ENCODE peak calls at places on chromosomes 11 and 22, in seven cellular contexts. One of them, this sample, is unnamed.

GRCh38 chr11:128458316-128458715 is 129.0 kb downstream of the ETS1 start:
- DNase-seq in thoracic aorta: no peak
- DNase-seq in sigmoid colon: no peak
- DNase-seq in body of pancreas: no peak
- DNase-seq in H1: no peak
- DNase-seq in mucosa of descending colon: no peak
- DNase-seq in ovary: no peak
- DNase-seq in this sample: no peak

GRCh38 chr11:111335596-111335995 is 37.2 kb downstream of the POU2AF3 start:
- DNase-seq in H1: no peak
- DNase-seq in sigmoid colon: no peak
- DNase-seq in mucosa of descending colon: no peak
- DNase-seq in body of pancreas: no peak
- DNase-seq in thoracic aorta: no peak
- DNase-seq in ovary: no peak
- DNase-seq in this sample: no peak

GRCh38 chr11:31412946-31413345 is 43.3 kb downstream of the DNAJC24 start:
- DNase-seq in thoracic aorta: no peak
- DNase-seq in H1: no peak
- DNase-seq in sigmoid colon: no peak
- DNase-seq in ovary: no peak
- DNase-seq in body of pancreas: no peak
- DNase-seq in mucosa of descending colon: no peak
- DNase-seq in this sample: no peak

GRCh38 chr11:12013771-12014170 is 5.3 kb upstream of the DKK3 start:
- DNase-seq in ovary: no peak
- DNase-seq in mucosa of descending colon: no peak
- DNase-seq in sigmoid colon: no peak
- DNase-seq in H1: no peak
- DNase-seq in thoracic aorta: no peak
- DNase-seq in body of pancreas: no peak
- DNase-seq in this sample: no peak

GRCh38 chr11:17141156-17141555 is 63.7 kb upstream of the RPS13 start:
- DNase-seq in mucosa of descending colon: no peak
- DNase-seq in ovary: no peak
- DNase-seq in sigmoid colon: no peak
- DNase-seq in H1: no peak
- DNase-seq in thoracic aorta: no peak
- DNase-seq in body of pancreas: no peak
- DNase-seq in this sample: no peak

GRCh38 chr22:37906364-37907008 is 389 bp downstream of the MICALL1 start:
- DNase-seq in sigmoid colon: peak; percentile 73
- DNase-seq in H1: no peak
- DNase-seq in ovary: peak; percentile 61
- DNase-seq in thoracic aorta: no peak
- DNase-seq in mucosa of descending colon: peak; percentile 49
- DNase-seq in body of pancreas: no peak
- DNase-seq in this sample: no peak

GRCh38 chr11:69333149-69333710 is 39.3 kb downstream of the MYEOV start:
- DNase-seq in H1: no peak
- DNase-seq in thoracic aorta: no peak
- DNase-seq in ovary: no peak
- DNase-seq in body of pancreas: no peak
- DNase-seq in sigmoid colon: peak; percentile 10
- DNase-seq in mucosa of descending colon: no peak
- DNase-seq in this sample: no peak

GRCh38 chr22:20186871-20187546 is 36.2 kb upstream of the CCDC188 start:
- DNase-seq in ovary: no peak
- DNase-seq in mucosa of descending colon: no peak
- DNase-seq in H1: no peak
- DNase-seq in body of pancreas: no peak
- DNase-seq in sigmoid colon: no peak
- DNase-seq in thoracic aorta: no peak
- DNase-seq in this sample: no peak

GRCh38 chr11:73275381-73275750 is 3.2 kb downstream of the P2RY6 start:
- DNase-seq in H1: no peak
- DNase-seq in mucosa of descending colon: no peak
- DNase-seq in sigmoid colon: peak; percentile 46
- DNase-seq in thoracic aorta: no peak
- DNase-seq in ovary: no peak
- DNase-seq in body of pancreas: no peak
- DNase-seq in this sample: no peak

GRCh38 chr11:82756765-82757650 is 23.3 kb upstream of the FAM181B start:
- DNase-seq in sigmoid colon: no peak
- DNase-seq in ovary: no peak
- DNase-seq in thoracic aorta: no peak
- DNase-seq in body of pancreas: peak; percentile 25
- DNase-seq in mucosa of descending colon: no peak
- DNase-seq in H1: no peak
- DNase-seq in this sample: no peak

GRCh38 chr11:62573006-62573591 is 592 bp downstream of the EEF1G start:
- DNase-seq in sigmoid colon: peak; percentile 71
- DNase-seq in thoracic aorta: no peak
- DNase-seq in body of pancreas: no peak
- DNase-seq in mucosa of descending colon: no peak
- DNase-seq in ovary: no peak
- DNase-seq in H1: no peak
- DNase-seq in this sample: peak; percentile 36

GRCh38 chr11:85736121-85736520 is 50.1 kb upstream of the CCDC89 start:
- DNase-seq in ovary: no peak
- DNase-seq in sigmoid colon: no peak
- DNase-seq in thoracic aorta: no peak
- DNase-seq in body of pancreas: no peak
- DNase-seq in mucosa of descending colon: no peak
- DNase-seq in H1: no peak
- DNase-seq in this sample: no peak
- H3K9me3 ChIP-seq in ovary: no peaks in the 10 kb centered on the region
- H3K9me3 ChIP-seq in sigmoid colon: no peaks in the 10 kb centered on the region
- H3K9me3 ChIP-seq in thoracic aorta: no peaks in the 10 kb centered on the region
- H3K9me3 ChIP-seq in body of pancreas: no peaks in the 10 kb centered on the region
- H3K9me3 ChIP-seq in mucosa of descending colon: no peaks in the 10 kb centered on the region
- H3K9me3 ChIP-seq in H1: no peaks in the 10 kb centered on the region
- H3K9me3 ChIP-seq in this sample: no peaks in the 10 kb centered on the region

GRCh38 chr22:48622891-48623545 is 1204.7 kb downstream of the BRD1 start:
- DNase-seq in thoracic aorta: no peak
- DNase-seq in mucosa of descending colon: no peak
- DNase-seq in body of pancreas: no peak
- DNase-seq in sigmoid colon: no peak
- DNase-seq in H1: no peak
- DNase-seq in ovary: no peak
- DNase-seq in this sample: no peak

GRCh38 chr22:48618326-48618725 is 1209.3 kb downstream of the BRD1 start:
- DNase-seq in sigmoid colon: peak; percentile 78
- DNase-seq in thoracic aorta: no peak
- DNase-seq in mucosa of descending colon: no peak
- DNase-seq in H1: no peak
- DNase-seq in body of pancreas: no peak
- DNase-seq in ovary: no peak
- DNase-seq in this sample: peak; percentile 45

GRCh38 chr22:48619721-48620120 is 1208.0 kb downstream of the BRD1 start:
- DNase-seq in sigmoid colon: no peak
- DNase-seq in H1: no peak
- DNase-seq in mucosa of descending colon: no peak
- DNase-seq in thoracic aorta: no peak
- DNase-seq in ovary: no peak
- DNase-seq in body of pancreas: no peak
- DNase-seq in this sample: no peak

GRCh38 chr22:48624401-48624800 is 1203.3 kb downstream of the BRD1 start:
- DNase-seq in mucosa of descending colon: no peak
- DNase-seq in H1: no peak
- DNase-seq in body of pancreas: no peak
- DNase-seq in sigmoid colon: no peak
- DNase-seq in thoracic aorta: no peak
- DNase-seq in ovary: no peak
- DNase-seq in this sample: no peak

DNA sequence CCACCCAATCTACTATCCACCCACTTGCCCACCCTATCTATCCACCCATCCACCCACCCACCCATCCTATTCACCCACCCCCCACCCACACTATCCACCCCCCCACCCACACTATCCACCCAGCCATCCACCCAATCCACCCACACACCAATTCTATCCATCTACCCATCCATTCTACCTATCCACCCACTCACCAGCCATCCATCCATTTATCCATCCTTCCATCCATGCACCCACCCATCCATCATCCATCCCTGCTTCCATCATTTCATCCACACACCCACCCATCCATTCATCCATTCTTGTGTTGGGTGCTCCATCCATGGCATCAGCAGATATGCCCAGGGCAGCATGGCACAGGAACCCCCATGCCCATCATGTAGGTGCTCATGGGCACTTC is 1206.6 kb downstream of the BRD1 start:
- DNase-seq in sigmoid colon: no peak
- DNase-seq in thoracic aorta: no peak
- DNase-seq in mucosa of descending colon: no peak
- DNase-seq in body of pancreas: no peak
- DNase-seq in ovary: no peak
- DNase-seq in H1: no peak
- DNase-seq in this sample: no peak
- H3K9me3 ChIP-seq in sigmoid colon: no peaks in the 10 kb centered on the region
- H3K9me3 ChIP-seq in thoracic aorta: no peaks in the 10 kb centered on the region
- H3K9me3 ChIP-seq in mucosa of descending colon: no peaks in the 10 kb centered on the region
- H3K9me3 ChIP-seq in body of pancreas: no peaks in the 10 kb centered on the region
- H3K9me3 ChIP-seq in ovary: no peaks in the 10 kb centered on the region
- H3K9me3 ChIP-seq in H1: no peaks in the 10 kb centered on the region
- H3K9me3 ChIP-seq in this sample: no peaks in the 10 kb centered on the region

GRCh38 chr11:42179211-42179610 is 719.8 kb upstream of the LRRC4C start:
- DNase-seq in body of pancreas: no peak
- DNase-seq in sigmoid colon: no peak
- DNase-seq in ovary: no peak
- DNase-seq in H1: no peak
- DNase-seq in mucosa of descending colon: no peak
- DNase-seq in thoracic aorta: no peak
- DNase-seq in this sample: no peak
- H3K9me3 ChIP-seq in body of pancreas: no peaks in the 10 kb centered on the region
- H3K9me3 ChIP-seq in sigmoid colon: no peaks in the 10 kb centered on the region
- H3K9me3 ChIP-seq in ovary: no peaks in the 10 kb centered on the region
- H3K9me3 ChIP-seq in H1: no peaks in the 10 kb centered on the region
- H3K9me3 ChIP-seq in mucosa of descending colon: peaks cover 4% of the 10 kb centered on the region
- H3K9me3 ChIP-seq in thoracic aorta: no peaks in the 10 kb centered on the region
- H3K9me3 ChIP-seq in this sample: no peaks in the 10 kb centered on the region

DNA sequence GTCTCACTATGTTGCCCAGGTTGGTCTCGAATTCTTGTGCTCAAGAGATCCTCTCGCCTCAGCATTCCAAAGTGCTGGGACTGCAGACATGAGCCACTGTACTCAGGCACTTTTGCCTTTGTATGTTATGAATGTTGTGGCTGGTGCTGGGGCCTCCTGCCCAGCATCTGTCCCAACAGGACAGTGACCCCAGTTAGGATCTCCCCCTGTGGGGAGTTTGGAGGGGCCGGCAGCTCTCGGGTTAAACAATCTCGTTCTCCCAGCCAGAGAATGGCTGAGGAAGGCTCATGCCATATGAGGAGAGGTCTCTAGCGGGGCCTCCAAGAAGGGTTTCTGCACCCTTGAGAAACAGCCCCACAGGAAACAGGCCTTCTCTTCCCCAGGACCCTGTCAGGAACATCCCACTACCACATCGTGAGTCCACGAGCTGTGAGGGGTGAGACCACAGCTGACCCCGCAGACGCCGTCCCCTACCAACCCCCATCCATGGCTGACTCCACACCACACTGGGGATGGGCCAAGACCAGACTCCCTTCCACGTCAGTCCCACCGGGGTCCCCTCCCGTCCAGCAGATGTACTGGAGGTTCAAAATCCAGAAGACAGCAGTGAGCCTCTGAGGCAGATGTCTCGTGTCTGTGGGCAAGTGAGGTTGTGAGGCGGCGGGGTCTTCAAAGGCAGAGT is 54.1 kb downstream of the SHANK2 start:
- DNase-seq in thoracic aorta: no peak
- DNase-seq in mucosa of descending colon: no peak
- DNase-seq in H1: no peak
- DNase-seq in ovary: no peak
- DNase-seq in body of pancreas: no peak
- DNase-seq in sigmoid colon: no peak
- DNase-seq in this sample: no peak
- H3K9me3 ChIP-seq in thoracic aorta: no peaks in the 10 kb centered on the region
- H3K9me3 ChIP-seq in mucosa of descending colon: no peaks in the 10 kb centered on the region
- H3K9me3 ChIP-seq in H1: no peaks in the 10 kb centered on the region
- H3K9me3 ChIP-seq in ovary: no peaks in the 10 kb centered on the region
- H3K9me3 ChIP-seq in body of pancreas: no peaks in the 10 kb centered on the region
- H3K9me3 ChIP-seq in sigmoid colon: no peaks in the 10 kb centered on the region
- H3K9me3 ChIP-seq in this sample: no peaks in the 10 kb centered on the region

GRCh38 chr11:134506046-134506445 is 94.0 kb upstream of the B3GAT1 start:
- DNase-seq in ovary: no peak
- DNase-seq in thoracic aorta: no peak
- DNase-seq in mucosa of descending colon: no peak
- DNase-seq in sigmoid colon: peak; percentile 20
- DNase-seq in body of pancreas: no peak
- DNase-seq in H1: no peak
- DNase-seq in this sample: no peak

GRCh38 chr11:134504146-134504905 is 92.3 kb upstream of the B3GAT1 start:
- DNase-seq in H1: no peak
- DNase-seq in thoracic aorta: no peak
- DNase-seq in body of pancreas: no peak
- DNase-seq in ovary: no peak
- DNase-seq in mucosa of descending colon: no peak
- DNase-seq in sigmoid colon: no peak
- DNase-seq in this sample: no peak

GRCh38 chr11:134503104-134503503 is 91.1 kb upstream of the B3GAT1 start:
- DNase-seq in sigmoid colon: peak; percentile 50
- DNase-seq in mucosa of descending colon: no peak
- DNase-seq in body of pancreas: no peak
- DNase-seq in H1: no peak
- DNase-seq in thoracic aorta: no peak
- DNase-seq in ovary: no peak
- DNase-seq in this sample: no peak

GRCh38 chr11:134503596-134503995 is 91.6 kb upstream of the B3GAT1 start:
- DNase-seq in ovary: no peak
- DNase-seq in mucosa of descending colon: no peak
- DNase-seq in H1: no peak
- DNase-seq in body of pancreas: no peak
- DNase-seq in sigmoid colon: peak; percentile 40
- DNase-seq in thoracic aorta: no peak
- DNase-seq in this sample: no peak

GRCh38 chr11:134505125-134505524 is 93.1 kb upstream of the B3GAT1 start:
- DNase-seq in ovary: no peak
- DNase-seq in body of pancreas: no peak
- DNase-seq in mucosa of descending colon: no peak
- DNase-seq in sigmoid colon: no peak
- DNase-seq in thoracic aorta: no peak
- DNase-seq in H1: no peak
- DNase-seq in this sample: no peak
- H3K9me3 ChIP-seq in ovary: no peaks in the 10 kb centered on the region
- H3K9me3 ChIP-seq in body of pancreas: no peaks in the 10 kb centered on the region
- H3K9me3 ChIP-seq in mucosa of descending colon: no peaks in the 10 kb centered on the region
- H3K9me3 ChIP-seq in sigmoid colon: no peaks in the 10 kb centered on the region
- H3K9me3 ChIP-seq in thoracic aorta: no peaks in the 10 kb centered on the region
- H3K9me3 ChIP-seq in H1: no peaks in the 10 kb centered on the region
- H3K9me3 ChIP-seq in this sample: no peaks in the 10 kb centered on the region

DNA sequence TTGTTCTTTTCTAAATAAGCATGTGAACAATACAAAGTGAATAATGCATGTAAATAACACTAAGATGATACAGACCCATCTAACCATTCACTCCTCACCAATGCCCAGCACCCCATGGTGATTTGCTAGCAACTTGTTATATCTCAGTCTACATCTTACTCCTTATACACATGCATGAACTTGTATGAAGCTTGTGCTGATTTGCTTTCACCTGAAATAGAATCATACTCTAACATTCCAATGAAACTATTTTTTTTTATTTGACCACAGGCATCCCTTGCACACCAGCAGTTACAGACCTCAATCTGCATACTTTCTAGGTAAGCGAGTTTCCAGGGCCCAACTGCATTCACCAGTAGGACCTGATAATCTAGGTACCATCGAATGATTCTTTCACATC is 873.6 kb downstream of the OPCML start:
- DNase-seq in thoracic aorta: no peak
- DNase-seq in body of pancreas: no peak
- DNase-seq in ovary: no peak
- DNase-seq in H1: no peak
- DNase-seq in mucosa of descending colon: no peak
- DNase-seq in sigmoid colon: no peak
- DNase-seq in this sample: no peak
- H3K9me3 ChIP-seq in thoracic aorta: no peaks in the 10 kb centered on the region
- H3K9me3 ChIP-seq in body of pancreas: no peaks in the 10 kb centered on the region
- H3K9me3 ChIP-seq in ovary: no peaks in the 10 kb centered on the region
- H3K9me3 ChIP-seq in H1: no peaks in the 10 kb centered on the region
- H3K9me3 ChIP-seq in mucosa of descending colon: peaks cover 23% of the 10 kb centered on the region
- H3K9me3 ChIP-seq in sigmoid colon: no peaks in the 10 kb centered on the region
- H3K9me3 ChIP-seq in this sample: no peaks in the 10 kb centered on the region

This sample was measured in hepatocyte.